ENCODE peak calls at places on chromosome 7, in nine cellular contexts. X, E, T, L, M, V, I, H and Y are unnamed samples.

GRCh38 chr7:158295966-158296797 is 291.4 kb downstream of the PTPRN2 start:
- DNase-seq in T (no peak), I (no peak), V (peak), H (no peak), E (no peak), M (no peak), L (no peak), X (no peak), Y (no peak)

GRCh38 chr7:27106181-27106905 is 3.9 kb upstream of the HOXA2 start:
- DNase-seq in M (no peak), T (peak), E (no peak), V (peak), X (no peak), H (no peak), I (no peak), L (no peak), Y (no peak)

GRCh38 chr7:32075612-32076011 is 5.4 kb upstream of the PDE1C start:
- DNase-seq in T (no peak), X (no peak), V (no peak), M (no peak), E (no peak), L (no peak), H (no peak), I (no peak), Y (no peak)

GRCh38 chr7:102973096-102973802 is 60.4 kb downstream of the LRRC17 start:
- DNase-seq in I (no peak), T (no peak), X (no peak), L (no peak), M (no peak), H (peak), V (no peak), E (no peak), Y (no peak)

GRCh38 chr7:151058766-151059361 is 525 bp upstream of the SLC4A2 start:
- DNase-seq in T (no peak), H (no peak), E (peak), I (peak), V (no peak), L (peak), X (no peak), M (no peak), Y (peak)

GRCh38 chr7:2317556-2318293 is 3.5 kb upstream of the SNX8 start:
- DNase-seq in M (no peak), E (no peak), V (no peak), X (no peak), H (no peak), T (no peak), L (no peak), I (no peak), Y (no peak)

GRCh38 chr7:44678096-44678467 is 70.6 kb upstream of the ZMIZ2 start:
- DNase-seq in V (no peak), E (no peak), M (no peak), L (no peak), I (no peak), X (no peak), H (no peak), T (no peak), Y (no peak)

GRCh38 chr7:16267953-16268820 is 153.2 kb downstream of the CRPPA start:
- DNase-seq in I (no peak), L (no peak), E (no peak), X (no peak), T (no peak), M (no peak), H (no peak), V (no peak), Y (no peak)

GRCh38 chr7:2452643-2453270 is 23.4 kb downstream of the GRIFIN start:
- DNase-seq in E (no peak), V (no peak), H (no peak), I (no peak), T (no peak), X (no peak), L (no peak), M (no peak), Y (no peak)

GRCh38 chr7:27459729-27460048 is 203.0 kb downstream of the HIBADH start:
- DNase-seq in V (no peak), E (no peak), I (no peak), L (no peak), T (no peak), H (no peak), M (no peak), X (no peak), Y (no peak)

GRCh38 chr7:10802011-10802410 is 171.7 kb upstream of the PHF14 start:
- DNase-seq in T (no peak), M (no peak), E (no peak), I (no peak), V (no peak), L (no peak), X (no peak), H (no peak), Y (no peak)

GRCh38 chr7:65301007-65301406 is 72.6 kb upstream of the ZNF92 start:
- DNase-seq in I (no peak), X (no peak), H (no peak), M (no peak), E (no peak), L (no peak), V (no peak), T (no peak), Y (no peak)

GRCh38 chr7:111292026-111292430 is 201.1 kb downstream of the LRRN3 start:
- DNase-seq in H (no peak), M (no peak), L (no peak), I (no peak), T (no peak), E (no peak), V (peak), X (no peak), Y (no peak)